ENCODE peak calls at places on chromosome 21, in six cellular contexts. M is coronary artery, X is GM12864, D is ovary, E is HFF-Myc, K is fibroblast of lung. W is an unnamed sample.

GRCh38 chr21:45950740-45951515 is 30.6 kb upstream of the COL6A1 start:
- DNase-seq in X (no peak), D (peak; percentile 84), M (peak; percentile 88), K (peak; percentile 64), E (no peak), W (peak; percentile 42)

GRCh38 chr21:14116080-14116481 is 94.7 kb downstream of the LIPI start:
- DNase-seq in X (peak; percentile 12), M (no peak), E (no peak), D (no peak), K (no peak), W (no peak)

GRCh38 chr21:46112731-46113215 is 14.9 kb downstream of the COL6A2 start:
- DNase-seq in M (peak; percentile 65), K (no peak), E (no peak), X (no peak), D (no peak), W (no peak)

GRCh38 chr21:43611598-43612369 is 47.5 kb downstream of the HSF2BP start:
- DNase-seq in D (peak; percentile 84), M (no peak), E (no peak), K (peak; percentile 90), X (no peak), W (peak; percentile 89)

GRCh38 chr21:42627527-42628289 is 25.7 kb upstream of the PDE9A start:
- DNase-seq in M (peak; percentile 50), X (no peak), D (no peak), K (no peak), E (no peak), W (no peak)

GRCh38 chr21:42746593-42747266 is 93.3 kb downstream of the PDE9A start:
- DNase-seq in M (no peak), X (no peak), D (no peak), K (no peak), E (no peak), W (no peak)

GRCh38 chr21:32147041-32147440 is 131.8 kb downstream of the MIS18A start:
- DNase-seq in D (no peak), M (no peak), X (no peak), E (no peak), K (no peak), W (no peak)

GRCh38 chr21:31606081-31606874 is 53.2 kb upstream of the SOD1 start:
- DNase-seq in M (no peak), X (no peak), E (no peak), K (no peak), D (no peak), W (no peak)

GRCh38 chr21:36579898-36580297 is 100.0 kb upstream of the CLDN14 start:
- DNase-seq in D (no peak), K (no peak), M (no peak), E (no peak), X (no peak), W (no peak)

GRCh38 chr21:36583591-36583990 is 103.7 kb upstream of the CLDN14 start:
- DNase-seq in K (no peak), X (no peak), M (no peak), E (no peak), D (no peak), W (no peak)

GRCh38 chr21:36587388-36587787 is 107.5 kb upstream of the CLDN14 start:
- DNase-seq in D (no peak), M (no peak), E (no peak), X (no peak), K (no peak), W (peak; percentile 11)

GRCh38 chr21:36589352-36589971 is 109.5 kb upstream of the SIM2 start:
- DNase-seq in E (peak; percentile 44), D (peak; percentile 69), K (peak; percentile 54), X (peak; percentile 18), M (no peak), W (peak; percentile 56)

DNA sequence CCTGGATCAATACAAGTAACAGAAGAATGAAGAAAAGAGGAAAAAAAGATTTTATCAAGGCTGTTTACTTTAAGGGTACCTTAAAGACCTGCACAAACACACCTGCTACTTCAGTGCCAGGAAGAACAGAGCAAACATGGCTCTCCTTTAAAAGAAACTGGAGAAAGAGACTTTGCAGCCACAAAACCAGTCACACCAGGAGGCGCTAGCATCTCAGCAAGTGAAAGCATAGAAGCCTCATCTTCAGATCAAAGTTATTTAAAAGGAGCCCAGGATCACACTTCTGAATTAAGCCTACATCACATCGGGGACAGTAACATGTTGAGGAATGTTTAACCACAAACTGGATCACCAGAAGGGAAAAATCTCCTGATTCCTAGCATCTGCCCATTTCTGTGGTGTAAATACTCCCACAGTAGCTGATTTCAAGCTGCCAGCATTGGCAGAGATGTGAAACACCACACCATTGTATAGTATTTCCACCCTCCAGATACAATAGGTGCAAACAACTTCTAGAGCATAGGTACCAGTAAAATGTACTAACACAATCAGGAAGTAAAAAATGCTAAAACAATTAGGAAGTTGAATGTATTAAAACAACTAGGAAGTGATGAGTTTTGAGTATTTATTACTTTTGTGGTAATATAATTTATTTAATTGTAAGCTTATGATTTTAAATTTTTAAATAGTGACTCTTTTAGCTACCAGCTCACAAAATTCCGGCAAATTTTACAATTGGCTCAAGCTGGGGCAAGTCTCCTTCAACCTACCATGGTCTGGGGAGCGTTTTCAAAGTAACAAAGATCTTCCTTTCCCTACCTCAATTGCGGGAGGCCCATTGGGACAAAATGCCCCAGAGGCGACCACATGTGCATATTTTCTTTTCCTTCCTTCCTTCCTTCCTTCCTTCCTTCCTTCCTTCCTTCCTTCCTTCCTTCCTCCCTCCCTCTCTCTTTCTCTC is 105.3 kb upstream of the CLDN14 start:
- DNase-seq in X (peak; percentile 5), M (no peak), D (no peak), K (no peak), E (no peak), W (peak; percentile 21)
- TF ChIP-seq CTCF in X (peak; percentile 39), M (no peak), D (no peak), K (no peak), E (no peak), W (peak; percentile 49)

DNA sequence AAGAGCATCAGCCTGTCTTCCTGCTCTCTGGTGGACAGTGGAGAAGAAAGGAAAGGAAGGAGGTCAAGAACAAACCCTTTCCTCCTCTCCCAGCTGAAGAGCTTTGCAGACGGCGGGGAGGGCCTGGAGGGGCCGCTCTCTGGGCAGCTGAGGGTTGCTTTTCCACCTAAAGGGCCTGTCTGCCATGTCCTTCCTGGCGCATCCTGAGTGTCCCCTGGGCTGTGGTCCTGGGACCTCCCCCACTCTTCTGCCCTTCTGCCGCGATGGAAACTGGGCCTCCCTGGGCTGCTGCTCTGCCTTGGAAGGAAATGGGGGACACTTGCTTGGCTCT is 107.0 kb downstream of the ETS2 start:
- DNase-seq in E (no peak), M (no peak), X (no peak), D (no peak), K (no peak), W (no peak)
- H3K4me3 ChIP-seq in E (no peak overlapping the region), M (peak overlapping the region; percentile 54), X (no peak overlapping the region), D (peak overlapping the region; percentile 26), K (no peak overlapping the region), W (peak overlapping the region; percentile 29)

GRCh38 chr21:41373253-41373652 is 11.4 kb downstream of the MX2 start:
- DNase-seq in D (no peak), K (no peak), M (peak; percentile 66), E (no peak), X (no peak), W (no peak)

GRCh38 chr21:41375875-41376274 is 14.0 kb downstream of the MX2 start:
- DNase-seq in M (no peak), K (no peak), E (no peak), D (no peak), X (no peak), W (no peak)

GRCh38 chr21:41374867-41375533 is 13.2 kb downstream of the MX2 start:
- DNase-seq in M (no peak), X (no peak), K (no peak), D (no peak), E (no peak), W (no peak)

GRCh38 chr21:41373769-41374168 is 11.9 kb downstream of the MX2 start:
- DNase-seq in E (no peak), D (no peak), K (no peak), X (no peak), M (no peak), W (no peak)

GRCh38 chr21:41374177-41374712 is 12.4 kb downstream of the MX2 start:
- DNase-seq in E (no peak), X (no peak), K (no peak), D (no peak), M (no peak), W (no peak)
- TF ChIP-seq CTCF in E (no peak), X (no peak), K (no peak), D (no peak), M (no peak), W (no peak)

GRCh38 chr21:26773058-26773457 is 72.2 kb downstream of the ADAMTS1 start:
- DNase-seq in M (no peak), X (no peak), K (no peak), D (no peak), E (no peak), W (no peak)
- H3K4me3 ChIP-seq in M (no peak overlapping the region), X (no peak overlapping the region), K (no peak overlapping the region), D (no peak overlapping the region), E (no peak overlapping the region), W (no peak overlapping the region)

W was measured in choroid plexus epithelial cell.